ENCODE peak calls at places on chromosome X, in eight cellular contexts. O is NCI-H774, B is SK-N-DZ, P is astrocyte, M is lung microvascular endothelial cell, A is neural progenitor cell, Y is upper lobe of right lung, H is EH. F is an unnamed sample.
A peak's percentile ranks its signal among the peaks of the same experiment; 100 is the strongest.

GRCh38 chrX:72712094-72712755 is 1.9 kb downstream of the PHKA1 start:
- DNase-seq in O (no peak), B (no peak), P (no peak), M (no peak), Y (no peak), A (no peak), H (no peak), F (no peak)

GRCh38 chrX:155819966-155820491 is 61.1 kb upstream of the VAMP7 start:
- DNase-seq in A (peak; percentile 68), B (peak; percentile 67), H (peak; percentile 82), M (peak; percentile 59), O (peak; percentile 63), Y (no peak), P (peak; percentile 75), F (peak; percentile 86)

GRCh38 chrX:54509401-54509800 is 13.4 kb upstream of the FGD1 start:
- DNase-seq in H (peak; percentile 73), P (peak; percentile 11), B (no peak), O (no peak), Y (no peak), M (no peak), A (no peak), F (peak; percentile 67)

GRCh38 chrX:123087326-123087725 is 96.8 kb upstream of the GRIA3 start:
- DNase-seq in Y (no peak), M (no peak), A (no peak), O (no peak), P (peak; percentile 12), H (peak; percentile 65), B (no peak), F (peak; percentile 78)

GRCh38 chrX:153414838-153415552 is 3.7 kb downstream of the ZFP92 start:
- DNase-seq in Y (peak; percentile 70), M (no peak), H (no peak), P (no peak), O (no peak), A (no peak), B (no peak), F (peak; percentile 29)

GRCh38 chrX:14496674-14497073 is 32.7 kb upstream of the GLRA2 start:
- DNase-seq in P (no peak), Y (no peak), M (no peak), A (no peak), B (no peak), H (peak; percentile 14), O (no peak), F (peak; percentile 0)

GRCh38 chrX:110437686-110438085 is 79.0 kb downstream of the RTL9 start:
- DNase-seq in P (no peak), Y (no peak), H (no peak), O (no peak), B (no peak), A (no peak), M (no peak), F (no peak)

GRCh38 chrX:106177106-106177981 is 9.2 kb downstream of the PWWP3B start:
- DNase-seq in M (no peak), O (peak; percentile 33), P (peak; percentile 20), A (peak; percentile 83), Y (peak; percentile 60), H (no peak), B (peak; percentile 10), F (no peak)

GRCh38 chrX:11944486-11944885 is 186.4 kb downstream of the MSL3 start:
- DNase-seq in M (peak; percentile 48), H (peak; percentile 67), P (peak; percentile 39), O (peak; percentile 17), Y (no peak), A (peak; percentile 57), B (peak; percentile 7), F (peak; percentile 62)

GRCh38 chrX:109624641-109625311 is at the start of gene KCNE5:
- DNase-seq in H (no peak), Y (no peak), A (peak; percentile 79), P (no peak), B (peak; percentile 29), O (no peak), M (no peak), F (no peak)

GRCh38 chrX:136759968-136760367 is 20.8 kb downstream of the ARHGEF6 start:
- DNase-seq in O (no peak), H (no peak), A (no peak), M (no peak), B (no peak), P (no peak), Y (no peak), F (no peak)

GRCh38 chrX:17674611-17675010 is 62.7 kb upstream of the SCML1 start:
- DNase-seq in M (peak; percentile 6), Y (no peak), O (no peak), H (no peak), A (no peak), B (no peak), P (peak; percentile 8), F (no peak)

GRCh38 chrX:6778547-6779231 is 243.8 kb upstream of the VCX3A start:
- DNase-seq in M (no peak), Y (no peak), O (no peak), P (no peak), H (no peak), A (peak; percentile 1), B (no peak), F (no peak)

GRCh38 chrX:106903856-106904528 is 851 bp upstream of the RIPPLY1 start:
- DNase-seq in B (no peak), Y (no peak), M (no peak), H (no peak), O (no peak), A (no peak), P (no peak), F (no peak)

GRCh38 chrX:2502668-2503519 is 2.1 kb upstream of the DHRSX start:
- DNase-seq in Y (no peak), H (peak; percentile 82), B (no peak), A (no peak), O (no peak), P (peak; percentile 10), M (no peak), F (peak; percentile 65)

GRCh38 chrX:117713411-117713810 is 403.2 kb downstream of the KLHL13 start:
- DNase-seq in A (no peak), M (no peak), Y (no peak), B (no peak), P (no peak), O (no peak), H (no peak), F (no peak)

GRCh38 chrX:24377911-24378468 is 17.6 kb downstream of the SUPT20HL1 start:
- DNase-seq in B (no peak), M (no peak), H (no peak), O (no peak), Y (no peak), P (no peak), A (no peak), F (no peak)

GRCh38 chrX:34918091-34918736 is 24.4 kb upstream of the FAM47B start:
- DNase-seq in H (peak; percentile 67), B (no peak), A (no peak), Y (no peak), O (no peak), P (peak; percentile 44), M (no peak), F (peak; percentile 48)

GRCh38 chrX:133812382-133812781 is 173.0 kb downstream of the GPC3 start:
- DNase-seq in A (no peak), P (no peak), M (no peak), O (no peak), Y (no peak), B (no peak), H (no peak), F (no peak)

GRCh38 chrX:154437398-154437752 is 421 bp downstream of the GDI1 start:
- DNase-seq in O (no peak), Y (no peak), A (no peak), M (no peak), P (no peak), H (no peak), B (no peak), F (no peak)

F was measured in AG10803.